ENCODE peak calls at places on chromosomes 5 and 9, in seven cellular contexts. One of them, this sample, is unnamed.

GRCh38 chr5:140821375-140822280 is at the start of gene PCDHA5:
- DNase-seq in stimulated activated CD8-positive, alpha-beta memory T cell treated with anti-CD3 and anti-CD28 coated beads, Interleukin-7, amount 100 ng/mL, for 1 hour: no peak
- DNase-seq in NCI-H460: peak; percentile 17
- DNase-seq in GM04503: no peak
- DNase-seq in iPS-NIHi11: peak; percentile 11
- DNase-seq in activated CD8-positive, alpha-beta memory T cell treated with anti-CD3 and anti-CD28 coated beads, Interleukin-2, amount 50 U/mL, for 48 hours: peak; percentile 66
- DNase-seq in activated effector memory CD4-positive, alpha-beta T cell treated with Interleukin-2 at 50 U/mL for 16 hours: no peak
- DNase-seq in this sample: no peak

GRCh38 chr5:139108056-139108811 is 89.9 kb downstream of the SIL1 start:
- DNase-seq in stimulated activated CD8-positive, alpha-beta memory T cell treated with anti-CD3 and anti-CD28 coated beads, Interleukin-7, amount 100 ng/mL, for 1 hour: no peak
- DNase-seq in NCI-H460: no peak
- DNase-seq in GM04503: no peak
- DNase-seq in iPS-NIHi11: no peak
- DNase-seq in activated CD8-positive, alpha-beta memory T cell treated with anti-CD3 and anti-CD28 coated beads, Interleukin-2, amount 50 U/mL, for 48 hours: no peak
- DNase-seq in activated effector memory CD4-positive, alpha-beta T cell treated with Interleukin-2 at 50 U/mL for 16 hours: no peak
- DNase-seq in this sample: no peak

GRCh38 chr5:89301572-89302025 is 418.6 kb upstream of the MEF2C start:
- DNase-seq in stimulated activated CD8-positive, alpha-beta memory T cell treated with anti-CD3 and anti-CD28 coated beads, Interleukin-7, amount 100 ng/mL, for 1 hour: no peak
- DNase-seq in NCI-H460: no peak
- DNase-seq in GM04503: no peak
- DNase-seq in iPS-NIHi11: no peak
- DNase-seq in activated CD8-positive, alpha-beta memory T cell treated with anti-CD3 and anti-CD28 coated beads, Interleukin-2, amount 50 U/mL, for 48 hours: no peak
- DNase-seq in activated effector memory CD4-positive, alpha-beta T cell treated with Interleukin-2 at 50 U/mL for 16 hours: no peak
- DNase-seq in this sample: no peak

GRCh38 chr5:92864591-92864990 is 716.4 kb downstream of the NR2F1-AS1 start:
- DNase-seq in stimulated activated CD8-positive, alpha-beta memory T cell treated with anti-CD3 and anti-CD28 coated beads, Interleukin-7, amount 100 ng/mL, for 1 hour: no peak
- DNase-seq in NCI-H460: no peak
- DNase-seq in GM04503: no peak
- DNase-seq in iPS-NIHi11: no peak
- DNase-seq in activated CD8-positive, alpha-beta memory T cell treated with anti-CD3 and anti-CD28 coated beads, Interleukin-2, amount 50 U/mL, for 48 hours: no peak
- DNase-seq in activated effector memory CD4-positive, alpha-beta T cell treated with Interleukin-2 at 50 U/mL for 16 hours: no peak
- DNase-seq in this sample: no peak

GRCh38 chr9:35705372-35705771 is 15.6 kb upstream of the TPM2 start:
- DNase-seq in stimulated activated CD8-positive, alpha-beta memory T cell treated with anti-CD3 and anti-CD28 coated beads, Interleukin-7, amount 100 ng/mL, for 1 hour: no peak
- DNase-seq in NCI-H460: no peak
- DNase-seq in GM04503: no peak
- DNase-seq in iPS-NIHi11: no peak
- DNase-seq in activated CD8-positive, alpha-beta memory T cell treated with anti-CD3 and anti-CD28 coated beads, Interleukin-2, amount 50 U/mL, for 48 hours: no peak
- DNase-seq in activated effector memory CD4-positive, alpha-beta T cell treated with Interleukin-2 at 50 U/mL for 16 hours: no peak
- DNase-seq in this sample: no peak

GRCh38 chr5:130529716-130530485 is 625.6 kb downstream of the CHSY3 start:
- DNase-seq in stimulated activated CD8-positive, alpha-beta memory T cell treated with anti-CD3 and anti-CD28 coated beads, Interleukin-7, amount 100 ng/mL, for 1 hour: no peak
- DNase-seq in NCI-H460: no peak
- DNase-seq in GM04503: no peak
- DNase-seq in iPS-NIHi11: no peak
- DNase-seq in activated CD8-positive, alpha-beta memory T cell treated with anti-CD3 and anti-CD28 coated beads, Interleukin-2, amount 50 U/mL, for 48 hours: no peak
- DNase-seq in activated effector memory CD4-positive, alpha-beta T cell treated with Interleukin-2 at 50 U/mL for 16 hours: no peak
- DNase-seq in this sample: no peak

GRCh38 chr9:128043467-128043868 is 23.7 kb downstream of the NAIF1 start:
- DNase-seq in stimulated activated CD8-positive, alpha-beta memory T cell treated with anti-CD3 and anti-CD28 coated beads, Interleukin-7, amount 100 ng/mL, for 1 hour: no peak
- DNase-seq in NCI-H460: no peak
- DNase-seq in GM04503: no peak
- DNase-seq in iPS-NIHi11: peak; percentile 46
- DNase-seq in activated CD8-positive, alpha-beta memory T cell treated with anti-CD3 and anti-CD28 coated beads, Interleukin-2, amount 50 U/mL, for 48 hours: no peak
- DNase-seq in activated effector memory CD4-positive, alpha-beta T cell treated with Interleukin-2 at 50 U/mL for 16 hours: no peak
- DNase-seq in this sample: no peak

GRCh38 chr5:168377525-168377924 is 86.1 kb downstream of the WWC1 start:
- DNase-seq in stimulated activated CD8-positive, alpha-beta memory T cell treated with anti-CD3 and anti-CD28 coated beads, Interleukin-7, amount 100 ng/mL, for 1 hour: no peak
- DNase-seq in NCI-H460: no peak
- DNase-seq in GM04503: no peak
- DNase-seq in iPS-NIHi11: no peak
- DNase-seq in activated CD8-positive, alpha-beta memory T cell treated with anti-CD3 and anti-CD28 coated beads, Interleukin-2, amount 50 U/mL, for 48 hours: no peak
- DNase-seq in activated effector memory CD4-positive, alpha-beta T cell treated with Interleukin-2 at 50 U/mL for 16 hours: no peak
- DNase-seq in this sample: no peak

GRCh38 chr5:73151733-73152410 is 21.1 kb upstream of the TMEM174 start:
- DNase-seq in stimulated activated CD8-positive, alpha-beta memory T cell treated with anti-CD3 and anti-CD28 coated beads, Interleukin-7, amount 100 ng/mL, for 1 hour: no peak
- DNase-seq in NCI-H460: no peak
- DNase-seq in GM04503: no peak
- DNase-seq in iPS-NIHi11: no peak
- DNase-seq in activated CD8-positive, alpha-beta memory T cell treated with anti-CD3 and anti-CD28 coated beads, Interleukin-2, amount 50 U/mL, for 48 hours: no peak
- DNase-seq in activated effector memory CD4-positive, alpha-beta T cell treated with Interleukin-2 at 50 U/mL for 16 hours: no peak
- DNase-seq in this sample: no peak

GRCh38 chr9:135252980-135253304 is 165.5 kb downstream of the OLFM1 start:
- DNase-seq in stimulated activated CD8-positive, alpha-beta memory T cell treated with anti-CD3 and anti-CD28 coated beads, Interleukin-7, amount 100 ng/mL, for 1 hour: no peak
- DNase-seq in NCI-H460: no peak
- DNase-seq in GM04503: no peak
- DNase-seq in iPS-NIHi11: no peak
- DNase-seq in activated CD8-positive, alpha-beta memory T cell treated with anti-CD3 and anti-CD28 coated beads, Interleukin-2, amount 50 U/mL, for 48 hours: no peak
- DNase-seq in activated effector memory CD4-positive, alpha-beta T cell treated with Interleukin-2 at 50 U/mL for 16 hours: no peak
- DNase-seq in this sample: no peak

GRCh38 chr5:83034036-83034435 is 43.2 kb downstream of the TMEM167A start:
- DNase-seq in stimulated activated CD8-positive, alpha-beta memory T cell treated with anti-CD3 and anti-CD28 coated beads, Interleukin-7, amount 100 ng/mL, for 1 hour: no peak
- DNase-seq in NCI-H460: no peak
- DNase-seq in GM04503: no peak
- DNase-seq in iPS-NIHi11: no peak
- DNase-seq in activated CD8-positive, alpha-beta memory T cell treated with anti-CD3 and anti-CD28 coated beads, Interleukin-2, amount 50 U/mL, for 48 hours: no peak
- DNase-seq in activated effector memory CD4-positive, alpha-beta T cell treated with Interleukin-2 at 50 U/mL for 16 hours: no peak
- DNase-seq in this sample: no peak

GRCh38 chr5:62143268-62144229 is 162.5 kb upstream of the KIF2A start:
- DNase-seq in stimulated activated CD8-positive, alpha-beta memory T cell treated with anti-CD3 and anti-CD28 coated beads, Interleukin-7, amount 100 ng/mL, for 1 hour: no peak
- DNase-seq in NCI-H460: peak; percentile 24
- DNase-seq in GM04503: peak; percentile 7
- DNase-seq in iPS-NIHi11: no peak
- DNase-seq in activated CD8-positive, alpha-beta memory T cell treated with anti-CD3 and anti-CD28 coated beads, Interleukin-2, amount 50 U/mL, for 48 hours: no peak
- DNase-seq in activated effector memory CD4-positive, alpha-beta T cell treated with Interleukin-2 at 50 U/mL for 16 hours: no peak
- DNase-seq in this sample: no peak

GRCh38 chr9:128201441-128202369 is 1.5 kb upstream of the DNM1 start:
- DNase-seq in stimulated activated CD8-positive, alpha-beta memory T cell treated with anti-CD3 and anti-CD28 coated beads, Interleukin-7, amount 100 ng/mL, for 1 hour: no peak
- DNase-seq in NCI-H460: no peak
- DNase-seq in GM04503: no peak
- DNase-seq in iPS-NIHi11: no peak
- DNase-seq in activated CD8-positive, alpha-beta memory T cell treated with anti-CD3 and anti-CD28 coated beads, Interleukin-2, amount 50 U/mL, for 48 hours: no peak
- DNase-seq in activated effector memory CD4-positive, alpha-beta T cell treated with Interleukin-2 at 50 U/mL for 16 hours: no peak
- DNase-seq in this sample: no peak

GRCh38 chr9:70962761-70963445 is 158.5 kb downstream of the TRPM3 start:
- DNase-seq in stimulated activated CD8-positive, alpha-beta memory T cell treated with anti-CD3 and anti-CD28 coated beads, Interleukin-7, amount 100 ng/mL, for 1 hour: no peak
- DNase-seq in NCI-H460: no peak
- DNase-seq in GM04503: no peak
- DNase-seq in iPS-NIHi11: no peak
- DNase-seq in activated CD8-positive, alpha-beta memory T cell treated with anti-CD3 and anti-CD28 coated beads, Interleukin-2, amount 50 U/mL, for 48 hours: no peak
- DNase-seq in activated effector memory CD4-positive, alpha-beta T cell treated with Interleukin-2 at 50 U/mL for 16 hours: no peak
- DNase-seq in this sample: no peak

GRCh38 chr5:149310947-149311675 is 34.2 kb upstream of the GRPEL2 start:
- DNase-seq in stimulated activated CD8-positive, alpha-beta memory T cell treated with anti-CD3 and anti-CD28 coated beads, Interleukin-7, amount 100 ng/mL, for 1 hour: no peak
- DNase-seq in NCI-H460: no peak
- DNase-seq in GM04503: no peak
- DNase-seq in iPS-NIHi11: peak; percentile 41
- DNase-seq in activated CD8-positive, alpha-beta memory T cell treated with anti-CD3 and anti-CD28 coated beads, Interleukin-2, amount 50 U/mL, for 48 hours: no peak
- DNase-seq in activated effector memory CD4-positive, alpha-beta T cell treated with Interleukin-2 at 50 U/mL for 16 hours: no peak
- DNase-seq in this sample: no peak

GRCh38 chr5:16508730-16509531 is 43.3 kb upstream of the ZNF622 start:
- DNase-seq in stimulated activated CD8-positive, alpha-beta memory T cell treated with anti-CD3 and anti-CD28 coated beads, Interleukin-7, amount 100 ng/mL, for 1 hour: no peak
- DNase-seq in NCI-H460: peak; percentile 80
- DNase-seq in GM04503: no peak
- DNase-seq in iPS-NIHi11: peak; percentile 82
- DNase-seq in activated CD8-positive, alpha-beta memory T cell treated with anti-CD3 and anti-CD28 coated beads, Interleukin-2, amount 50 U/mL, for 48 hours: no peak
- DNase-seq in activated effector memory CD4-positive, alpha-beta T cell treated with Interleukin-2 at 50 U/mL for 16 hours: no peak
- DNase-seq in this sample: peak; percentile 78

GRCh38 chr9:126058631-126059030 is 268.0 kb upstream of the MVB12B start:
- DNase-seq in stimulated activated CD8-positive, alpha-beta memory T cell treated with anti-CD3 and anti-CD28 coated beads, Interleukin-7, amount 100 ng/mL, for 1 hour: no peak
- DNase-seq in NCI-H460: no peak
- DNase-seq in GM04503: no peak
- DNase-seq in iPS-NIHi11: no peak
- DNase-seq in activated CD8-positive, alpha-beta memory T cell treated with anti-CD3 and anti-CD28 coated beads, Interleukin-2, amount 50 U/mL, for 48 hours: no peak
- DNase-seq in activated effector memory CD4-positive, alpha-beta T cell treated with Interleukin-2 at 50 U/mL for 16 hours: no peak
- DNase-seq in this sample: no peak

GRCh38 chr9:126109575-126109974 is 217.1 kb upstream of the MVB12B start:
- DNase-seq in stimulated activated CD8-positive, alpha-beta memory T cell treated with anti-CD3 and anti-CD28 coated beads, Interleukin-7, amount 100 ng/mL, for 1 hour: no peak
- DNase-seq in NCI-H460: no peak
- DNase-seq in GM04503: no peak
- DNase-seq in iPS-NIHi11: no peak
- DNase-seq in activated CD8-positive, alpha-beta memory T cell treated with anti-CD3 and anti-CD28 coated beads, Interleukin-2, amount 50 U/mL, for 48 hours: no peak
- DNase-seq in activated effector memory CD4-positive, alpha-beta T cell treated with Interleukin-2 at 50 U/mL for 16 hours: no peak
- DNase-seq in this sample: no peak

GRCh38 chr5:69497006-69497520 is 4.5 kb downstream of the OCLN start:
- DNase-seq in stimulated activated CD8-positive, alpha-beta memory T cell treated with anti-CD3 and anti-CD28 coated beads, Interleukin-7, amount 100 ng/mL, for 1 hour: no peak
- DNase-seq in NCI-H460: no peak
- DNase-seq in GM04503: no peak
- DNase-seq in iPS-NIHi11: no peak
- DNase-seq in activated CD8-positive, alpha-beta memory T cell treated with anti-CD3 and anti-CD28 coated beads, Interleukin-2, amount 50 U/mL, for 48 hours: no peak
- DNase-seq in activated effector memory CD4-positive, alpha-beta T cell treated with Interleukin-2 at 50 U/mL for 16 hours: no peak
- DNase-seq in this sample: no peak

GRCh38 chr5:58198330-58198729 is 261.6 kb downstream of the PLK2 start:
- DNase-seq in stimulated activated CD8-positive, alpha-beta memory T cell treated with anti-CD3 and anti-CD28 coated beads, Interleukin-7, amount 100 ng/mL, for 1 hour: no peak
- DNase-seq in NCI-H460: no peak
- DNase-seq in GM04503: no peak
- DNase-seq in iPS-NIHi11: no peak
- DNase-seq in activated CD8-positive, alpha-beta memory T cell treated with anti-CD3 and anti-CD28 coated beads, Interleukin-2, amount 50 U/mL, for 48 hours: no peak
- DNase-seq in activated effector memory CD4-positive, alpha-beta T cell treated with Interleukin-2 at 50 U/mL for 16 hours: no peak
- DNase-seq in this sample: no peak

GRCh38 chr9:94945191-94946144 is 219.0 kb downstream of the AOPEP start:
- DNase-seq in stimulated activated CD8-positive, alpha-beta memory T cell treated with anti-CD3 and anti-CD28 coated beads, Interleukin-7, amount 100 ng/mL, for 1 hour: no peak
- DNase-seq in NCI-H460: no peak
- DNase-seq in GM04503: peak; percentile 78
- DNase-seq in iPS-NIHi11: no peak
- DNase-seq in activated CD8-positive, alpha-beta memory T cell treated with anti-CD3 and anti-CD28 coated beads, Interleukin-2, amount 50 U/mL, for 48 hours: no peak
- DNase-seq in activated effector memory CD4-positive, alpha-beta T cell treated with Interleukin-2 at 50 U/mL for 16 hours: no peak
- DNase-seq in this sample: peak; percentile 51

GRCh38 chr9:85258823-85259370 is 482.9 kb downstream of the AGTPBP1 start:
- DNase-seq in stimulated activated CD8-positive, alpha-beta memory T cell treated with anti-CD3 and anti-CD28 coated beads, Interleukin-7, amount 100 ng/mL, for 1 hour: no peak
- DNase-seq in NCI-H460: peak; percentile 42
- DNase-seq in GM04503: peak; percentile 21
- DNase-seq in iPS-NIHi11: peak; percentile 78
- DNase-seq in activated CD8-positive, alpha-beta memory T cell treated with anti-CD3 and anti-CD28 coated beads, Interleukin-2, amount 50 U/mL, for 48 hours: no peak
- DNase-seq in activated effector memory CD4-positive, alpha-beta T cell treated with Interleukin-2 at 50 U/mL for 16 hours: no peak
- DNase-seq in this sample: peak; percentile 25

GRCh38 chr5:51468196-51468595 is 84.9 kb downstream of the ISL1 start:
- DNase-seq in stimulated activated CD8-positive, alpha-beta memory T cell treated with anti-CD3 and anti-CD28 coated beads, Interleukin-7, amount 100 ng/mL, for 1 hour: no peak
- DNase-seq in NCI-H460: no peak
- DNase-seq in GM04503: no peak
- DNase-seq in iPS-NIHi11: no peak
- DNase-seq in activated CD8-positive, alpha-beta memory T cell treated with anti-CD3 and anti-CD28 coated beads, Interleukin-2, amount 50 U/mL, for 48 hours: no peak
- DNase-seq in activated effector memory CD4-positive, alpha-beta T cell treated with Interleukin-2 at 50 U/mL for 16 hours: no peak
- DNase-seq in this sample: no peak

GRCh38 chr9:124010665-124011321 is 775 bp upstream of the LHX2 start:
- DNase-seq in stimulated activated CD8-positive, alpha-beta memory T cell treated with anti-CD3 and anti-CD28 coated beads, Interleukin-7, amount 100 ng/mL, for 1 hour: no peak
- DNase-seq in NCI-H460: no peak
- DNase-seq in GM04503: no peak
- DNase-seq in iPS-NIHi11: peak; percentile 58
- DNase-seq in activated CD8-positive, alpha-beta memory T cell treated with anti-CD3 and anti-CD28 coated beads, Interleukin-2, amount 50 U/mL, for 48 hours: no peak
- DNase-seq in activated effector memory CD4-positive, alpha-beta T cell treated with Interleukin-2 at 50 U/mL for 16 hours: no peak
- DNase-seq in this sample: peak; percentile 16

GRCh38 chr5:38208782-38209378 is 49.5 kb upstream of the EGFLAM start:
- DNase-seq in stimulated activated CD8-positive, alpha-beta memory T cell treated with anti-CD3 and anti-CD28 coated beads, Interleukin-7, amount 100 ng/mL, for 1 hour: no peak
- DNase-seq in NCI-H460: peak; percentile 61
- DNase-seq in GM04503: no peak
- DNase-seq in iPS-NIHi11: peak; percentile 51
- DNase-seq in activated CD8-positive, alpha-beta memory T cell treated with anti-CD3 and anti-CD28 coated beads, Interleukin-2, amount 50 U/mL, for 48 hours: no peak
- DNase-seq in activated effector memory CD4-positive, alpha-beta T cell treated with Interleukin-2 at 50 U/mL for 16 hours: no peak
- DNase-seq in this sample: no peak

GRCh38 chr5:137206030-137206715 is 293.0 kb downstream of the SPOCK1 start:
- DNase-seq in stimulated activated CD8-positive, alpha-beta memory T cell treated with anti-CD3 and anti-CD28 coated beads, Interleukin-7, amount 100 ng/mL, for 1 hour: no peak
- DNase-seq in NCI-H460: no peak
- DNase-seq in GM04503: no peak
- DNase-seq in iPS-NIHi11: no peak
- DNase-seq in activated CD8-positive, alpha-beta memory T cell treated with anti-CD3 and anti-CD28 coated beads, Interleukin-2, amount 50 U/mL, for 48 hours: no peak
- DNase-seq in activated effector memory CD4-positive, alpha-beta T cell treated with Interleukin-2 at 50 U/mL for 16 hours: no peak
- DNase-seq in this sample: no peak

GRCh38 chr9:75612754-75613153 is 277.7 kb upstream of the PCSK5 start:
- DNase-seq in stimulated activated CD8-positive, alpha-beta memory T cell treated with anti-CD3 and anti-CD28 coated beads, Interleukin-7, amount 100 ng/mL, for 1 hour: no peak
- DNase-seq in NCI-H460: no peak
- DNase-seq in GM04503: no peak
- DNase-seq in iPS-NIHi11: no peak
- DNase-seq in activated CD8-positive, alpha-beta memory T cell treated with anti-CD3 and anti-CD28 coated beads, Interleukin-2, amount 50 U/mL, for 48 hours: no peak
- DNase-seq in activated effector memory CD4-positive, alpha-beta T cell treated with Interleukin-2 at 50 U/mL for 16 hours: no peak
- DNase-seq in this sample: no peak

GRCh38 chr9:119009253-119009652 is 360.0 kb downstream of the BRINP1 start:
- DNase-seq in stimulated activated CD8-positive, alpha-beta memory T cell treated with anti-CD3 and anti-CD28 coated beads, Interleukin-7, amount 100 ng/mL, for 1 hour: no peak
- DNase-seq in NCI-H460: no peak
- DNase-seq in GM04503: no peak
- DNase-seq in iPS-NIHi11: peak; percentile 15
- DNase-seq in activated CD8-positive, alpha-beta memory T cell treated with anti-CD3 and anti-CD28 coated beads, Interleukin-2, amount 50 U/mL, for 48 hours: no peak
- DNase-seq in activated effector memory CD4-positive, alpha-beta T cell treated with Interleukin-2 at 50 U/mL for 16 hours: no peak
- DNase-seq in this sample: no peak